ENCODE peak calls at places on chromosomes 16 and 17, in eight cellular contexts. U is WTC11; N is stimulated activated CD4-positive, alpha-beta T cell treated with anti-CD3 and anti-CD28 coated beads, Interleukin-12 subunit alpha, Interleukin-12 subunit beta, amount 100 ng/mL, for 4 hours; A is body of pancreas; Q is stomach; V is NCI-H2081; W is stimulated activated CD8-positive, alpha-beta memory T cell treated with anti-CD3 and anti-CD28 coated beads, Interleukin-2, amount 100 ng/mL, for 48 hours; P is mucosa of gallbladder. T is an unnamed sample.
A peak's percentile ranks its signal among the peaks of the same experiment; 100 is the strongest.

GRCh38 chr17:42050360-42051012 is at the start of gene C17orf113:
- DNase-seq in U (peak; percentile 75), N (peak; percentile 27), A (peak; percentile 63), Q (peak; percentile 62), V (peak; percentile 67), W (peak; percentile 34), P (peak; percentile 42), T (no peak)

GRCh38 chr17:79993390-79994221 is 42.1 kb downstream of the TBC1D16 start:
- DNase-seq in U (peak; percentile 68), N (peak; percentile 50), A (peak; percentile 68), Q (peak; percentile 80), V (no peak), W (peak; percentile 30), P (peak; percentile 79), T (peak; percentile 31)

GRCh38 chr17:33647976-33648375 is 354.9 kb upstream of the ASIC2 start:
- DNase-seq in U (no peak), N (no peak), A (no peak), Q (no peak), V (no peak), W (no peak), P (peak; percentile 22), T (peak; percentile 59)

GRCh38 chr16:86375370-86375769 is 135.0 kb upstream of the FOXF1 start:
- DNase-seq in U (no peak), N (no peak), A (no peak), Q (no peak), V (no peak), W (no peak), P (no peak), T (no peak)

GRCh38 chr17:36879599-36880255 is 57.5 kb upstream of the LHX1 start:
- DNase-seq in U (no peak), N (no peak), A (no peak), Q (no peak), V (no peak), W (no peak), P (no peak), T (no peak)

GRCh38 chr16:70493863-70494770 is 29.2 kb downstream of the COG4 start:
- DNase-seq in U (no peak), N (no peak), A (no peak), Q (no peak), V (no peak), W (no peak), P (no peak), T (no peak)

GRCh38 chr16:11085025-11085485 is 140.7 kb downstream of the CLEC16A start:
- DNase-seq in U (no peak), N (no peak), A (no peak), Q (no peak), V (no peak), W (no peak), P (no peak), T (no peak)

GRCh38 chr17:71987634-71988033 is 133.2 kb upstream of the SOX9 start:
- DNase-seq in U (no peak), N (no peak), A (no peak), Q (no peak), V (no peak), W (no peak), P (no peak), T (no peak)

GRCh38 chr17:9645858-9646555 is 690 bp downstream of the USP43 start:
- DNase-seq in U (peak; percentile 74), N (peak; percentile 15), A (peak; percentile 79), Q (peak; percentile 79), V (peak; percentile 17), W (peak; percentile 27), P (peak; percentile 54), T (peak; percentile 57)

GRCh38 chr16:50526796-50527195 is 21.4 kb upstream of the NKD1 start:
- DNase-seq in U (no peak), N (no peak), A (no peak), Q (no peak), V (no peak), W (no peak), P (no peak), T (no peak)

GRCh38 chr17:11558681-11559234 is 39.5 kb upstream of the DNAH9 start:
- DNase-seq in U (no peak), N (no peak), A (no peak), Q (no peak), V (no peak), W (no peak), P (no peak), T (no peak)

GRCh38 chr16:49780436-49780835 is 75.5 kb downstream of the ZNF423 start:
- DNase-seq in U (no peak), N (no peak), A (no peak), Q (no peak), V (no peak), W (no peak), P (no peak), T (no peak)

GRCh38 chr16:88459366-88460055 is 6.4 kb downstream of the ZFPM1 start:
- DNase-seq in U (no peak), N (no peak), A (no peak), Q (no peak), V (no peak), W (no peak), P (no peak), T (no peak)

GRCh38 chr17:76314392-76315227 is 6.5 kb upstream of the QRICH2 start:
- DNase-seq in U (no peak), N (no peak), A (no peak), Q (no peak), V (no peak), W (no peak), P (no peak), T (peak; percentile 51)

GRCh38 chr17:72567774-72568173 is 447.0 kb downstream of the SOX9 start:
- DNase-seq in U (no peak), N (no peak), A (no peak), Q (no peak), V (peak; percentile 75), W (no peak), P (no peak), T (no peak)

GRCh38 chr16:87550510-87550961 is 51.8 kb upstream of the JPH3 start:
- DNase-seq in U (peak; percentile 79), N (peak; percentile 63), A (peak; percentile 48), Q (peak; percentile 63), V (no peak), W (peak; percentile 35), P (no peak), T (peak; percentile 38)

GRCh38 chr17:56777859-56778258 is 55.9 kb downstream of the C17orf67 start:
- DNase-seq in U (no peak), N (no peak), A (no peak), Q (no peak), V (no peak), W (no peak), P (no peak), T (no peak)

GRCh38 chr17:78129385-78130079 is 977 bp upstream of the TMC6 start:
- DNase-seq in U (no peak), N (no peak), A (peak; percentile 12), Q (no peak), V (no peak), W (no peak), P (no peak), T (no peak)

GRCh38 chr17:45332989-45333701 is 16.3 kb upstream of the MAP3K14 start:
- DNase-seq in U (no peak), N (no peak), A (no peak), Q (no peak), V (no peak), W (no peak), P (no peak), T (no peak)

GRCh38 chr16:69613283-69614154 is 47.8 kb downstream of the NFAT5 start:
- DNase-seq in U (no peak), N (no peak), A (no peak), Q (no peak), V (no peak), W (no peak), P (no peak), T (no peak)

GRCh38 chr16:72255785-72256184 is 83.8 kb upstream of the PMFBP1 start:
- DNase-seq in U (no peak), N (no peak), A (no peak), Q (no peak), V (no peak), W (no peak), P (no peak), T (no peak)

GRCh38 chr17:1071103-1071825 is 74.3 kb downstream of the TIMM22 start:
- DNase-seq in U (no peak), N (no peak), A (no peak), Q (no peak), V (no peak), W (no peak), P (no peak), T (no peak)

GRCh38 chr17:57138956-57139576 is 54.0 kb downstream of the AKAP1 start:
- DNase-seq in U (no peak), N (no peak), A (no peak), Q (no peak), V (no peak), W (no peak), P (no peak), T (no peak)

GRCh38 chr17:32746698-32747097 is 130.2 kb downstream of the MYO1D start:
- DNase-seq in U (no peak), N (no peak), A (no peak), Q (no peak), V (no peak), W (no peak), P (no peak), T (peak; percentile 56)

GRCh38 chr17:75032896-75033294 is 13.9 kb downstream of the ATP5PD start:
- DNase-seq in U (no peak), N (no peak), A (no peak), Q (no peak), V (no peak), W (no peak), P (peak; percentile 30), T (no peak)

GRCh38 chr16:77434022-77434364 is 841 bp downstream of the ADAMTS18 start:
- DNase-seq in U (no peak), N (no peak), A (no peak), Q (no peak), V (no peak), W (no peak), P (no peak), T (no peak)

GRCh38 chr17:69358688-69359596 is 32.0 kb upstream of the ABCA5 start:
- DNase-seq in U (peak; percentile 55), N (no peak), A (no peak), Q (no peak), V (peak; percentile 9), W (no peak), P (no peak), T (no peak)

GRCh38 chr16:47643610-47644009 is 182.5 kb downstream of the PHKB start:
- DNase-seq in U (no peak), N (no peak), A (no peak), Q (no peak), V (no peak), W (no peak), P (no peak), T (no peak)

GRCh38 chr17:61371179-61371578 is 28.5 kb upstream of the TBX2 start:
- DNase-seq in U (no peak), N (no peak), A (no peak), Q (no peak), V (no peak), W (no peak), P (no peak), T (no peak)

GRCh38 chr17:59972778-59973177 is 8.2 kb upstream of the RNFT1 start:
- DNase-seq in U (no peak), N (no peak), A (no peak), Q (no peak), V (no peak), W (no peak), P (no peak), T (no peak)

GRCh38 chr17:33686171-33686570 is 393.1 kb upstream of the ASIC2 start:
- DNase-seq in U (peak; percentile 62), N (no peak), A (no peak), Q (no peak), V (no peak), W (peak; percentile 2), P (no peak), T (peak; percentile 33)

GRCh38 chr16:25063865-25064264 is 47.7 kb upstream of the LCMT1 start:
- DNase-seq in U (no peak), N (no peak), A (no peak), Q (no peak), V (no peak), W (no peak), P (no peak), T (peak; percentile 12)

GRCh38 chr17:34601431-34601830 is 22.0 kb downstream of the TMEM132E start:
- DNase-seq in U (no peak), N (no peak), A (no peak), Q (no peak), V (no peak), W (no peak), P (no peak), T (no peak)

T was measured in trophoblast cell.